ENCODE peak calls at places on chromosome 22, in seven cellular contexts. G is posterior vena cava; T is tibial nerve; M is lung; K is stimulated activated CD4-positive, alpha-beta T cell treated with anti-CD3 and anti-CD28 coated beads, Interleukin-12 subunit alpha, Interleukin-12 subunit beta, amount 100 ng/mL, for 4 hours; V is GM12892; U is NCI-H460. R is an unnamed sample.

GRCh38 chr22:24566899-24567511 is 11.2 kb downstream of the SNRPD3 start:
- DNase-seq in G (peak; percentile 25), T (no peak), M (no peak), K (no peak), V (no peak), U (no peak), R (no peak)

GRCh38 chr22:32395107-32395506 is 16.9 kb downstream of the RTCB start:
- DNase-seq in G (no peak), T (no peak), M (no peak), K (no peak), V (no peak), U (no peak), R (no peak)

GRCh38 chr22:23100124-23100801 is 29.9 kb downstream of the GNAZ start:
- DNase-seq in G (no peak), T (no peak), M (no peak), K (no peak), V (no peak), U (no peak), R (no peak)

GRCh38 chr22:31488988-31489617 is 539 bp downstream of the EIF4ENIF1 start:
- DNase-seq in G (peak; percentile 82), T (no peak), M (peak; percentile 29), K (peak; percentile 33), V (peak; percentile 29), U (no peak), R (no peak)

GRCh38 chr22:18998998-18999397 is 62.9 kb upstream of the PRODH start:
- DNase-seq in G (no peak), T (no peak), M (no peak), K (no peak), V (no peak), U (no peak), R (no peak)

GRCh38 chr22:45968751-45969413 is 8.1 kb downstream of the WNT7B start:
- DNase-seq in G (no peak), T (no peak), M (no peak), K (no peak), V (no peak), U (no peak), R (no peak)

GRCh38 chr22:17381237-17381913 is 12.1 kb downstream of the CECR2 start:
- DNase-seq in G (no peak), T (no peak), M (no peak), K (no peak), V (no peak), U (no peak), R (no peak)

GRCh38 chr22:29450222-29450621 is 11.8 kb downstream of the RFPL1 start:
- DNase-seq in G (no peak), T (no peak), M (no peak), K (no peak), V (no peak), U (no peak), R (no peak)

GRCh38 chr22:37340331-37341262 is 58.3 kb downstream of the CYTH4 start:
- DNase-seq in G (no peak), T (no peak), M (no peak), K (no peak), V (no peak), U (no peak), R (no peak)

GRCh38 chr22:36374603-36375024 is 13.2 kb downstream of the MYH9 start:
- DNase-seq in G (peak; percentile 82), T (no peak), M (no peak), K (peak; percentile 58), V (no peak), U (no peak), R (no peak)

GRCh38 chr22:30325065-30325720 is 1.5 kb downstream of the TBC1D10A start:
- DNase-seq in G (no peak), T (no peak), M (peak; percentile 45), K (no peak), V (no peak), U (peak; percentile 16), R (no peak)

GRCh38 chr22:45090364-45090960 is 73.3 kb upstream of the NUP50 start:
- DNase-seq in G (no peak), T (no peak), M (no peak), K (no peak), V (no peak), U (no peak), R (no peak)

GRCh38 chr22:41654322-41654721 is 33.2 kb downstream of the XRCC6 start:
- DNase-seq in G (no peak), T (no peak), M (no peak), K (no peak), V (no peak), U (no peak), R (no peak)

GRCh38 chr22:41401781-41402648 is 20.3 kb downstream of the TEF start:
- DNase-seq in G (no peak), T (no peak), M (peak; percentile 76), K (no peak), V (no peak), U (no peak), R (no peak)

GRCh38 chr22:19820880-19821522 is 33.7 kb downstream of the GNB1L start:
- DNase-seq in G (peak; percentile 56), T (no peak), M (no peak), K (no peak), V (no peak), U (no peak), R (no peak)

GRCh38 chr22:47401976-47402770 is 639.7 kb downstream of the TBC1D22A start:
- DNase-seq in G (no peak), T (no peak), M (no peak), K (no peak), V (no peak), U (no peak), R (no peak)

GRCh38 chr22:37843746-37844089 is 416 bp downstream of the ANKRD54 start:
- DNase-seq in G (no peak), T (peak; percentile 17), M (no peak), K (peak; percentile 51), V (peak; percentile 55), U (no peak), R (peak; percentile 93)

GRCh38 chr22:41094036-41094435 is 1.6 kb downstream of the EP300 start:
- DNase-seq in G (peak; percentile 9), T (no peak), M (no peak), K (no peak), V (no peak), U (peak; percentile 8), R (no peak)

GRCh38 chr22:31719850-31720471 is 30.0 kb downstream of the PRR14L start:
- DNase-seq in G (peak; percentile 24), T (no peak), M (no peak), K (no peak), V (no peak), U (no peak), R (no peak)